ENCODE peak calls at places on chromosomes 11 and 22, in ten cellular contexts. One of them, this sample, is unnamed.
A peak's percentile ranks its signal among the peaks of the same experiment; 100 is the strongest.

GRCh38 chr22:22888509-22889353 is 1.1 kb downstream of the IGLL5 start:
- DNase-seq in HepG2: no peak
- DNase-seq in GM12878: no peak
- DNase-seq in spleen: no peak
- DNase-seq in breast epithelium: peak; percentile 10
- DNase-seq in transverse colon: no peak
- DNase-seq in sigmoid colon: no peak
- DNase-seq in stomach: no peak
- DNase-seq in HCT116: no peak
- DNase-seq in endothelial cell of umbilical vein: no peak
- DNase-seq in this sample: peak; percentile 49

GRCh38 chr11:130523609-130524008 is 75.2 kb downstream of the ADAMTS15 start:
- DNase-seq in HepG2: no peak
- DNase-seq in GM12878: no peak
- DNase-seq in spleen: no peak
- DNase-seq in breast epithelium: no peak
- DNase-seq in transverse colon: no peak
- DNase-seq in sigmoid colon: peak; percentile 77
- DNase-seq in stomach: no peak
- DNase-seq in HCT116: no peak
- DNase-seq in endothelial cell of umbilical vein: no peak
- DNase-seq in this sample: no peak

GRCh38 chr11:88680806-88681205 is 343.3 kb upstream of the CTSC start:
- DNase-seq in HepG2: no peak
- DNase-seq in GM12878: no peak
- DNase-seq in spleen: no peak
- DNase-seq in breast epithelium: no peak
- DNase-seq in transverse colon: no peak
- DNase-seq in sigmoid colon: no peak
- DNase-seq in stomach: no peak
- DNase-seq in HCT116: peak; percentile 7
- DNase-seq in endothelial cell of umbilical vein: no peak
- DNase-seq in this sample: no peak

GRCh38 chr11:92702771-92703170 is 266.7 kb upstream of the MTNR1B start:
- DNase-seq in HepG2: no peak
- DNase-seq in GM12878: no peak
- DNase-seq in spleen: no peak
- DNase-seq in breast epithelium: no peak
- DNase-seq in transverse colon: no peak
- DNase-seq in sigmoid colon: no peak
- DNase-seq in stomach: no peak
- DNase-seq in HCT116: no peak
- DNase-seq in endothelial cell of umbilical vein: no peak
- DNase-seq in this sample: no peak

GRCh38 chr11:69370984-69371709 is 77.2 kb downstream of the MYEOV start:
- DNase-seq in HepG2: no peak
- DNase-seq in GM12878: no peak
- DNase-seq in spleen: peak; percentile 54
- DNase-seq in breast epithelium: no peak
- DNase-seq in transverse colon: no peak
- DNase-seq in sigmoid colon: peak; percentile 48
- DNase-seq in stomach: peak; percentile 25
- DNase-seq in HCT116: no peak
- DNase-seq in endothelial cell of umbilical vein: no peak
- DNase-seq in this sample: peak; percentile 53

GRCh38 chr11:78228467-78228866 is 39.7 kb downstream of the USP35 start:
- DNase-seq in HepG2: peak; percentile 65
- DNase-seq in GM12878: peak; percentile 51
- DNase-seq in spleen: no peak
- DNase-seq in breast epithelium: no peak
- DNase-seq in transverse colon: peak; percentile 22
- DNase-seq in sigmoid colon: no peak
- DNase-seq in stomach: no peak
- DNase-seq in HCT116: peak; percentile 32
- DNase-seq in endothelial cell of umbilical vein: peak; percentile 82
- DNase-seq in this sample: no peak

GRCh38 chr11:111324277-111324720 is 26.0 kb downstream of the POU2AF3 start:
- DNase-seq in HepG2: no peak
- DNase-seq in GM12878: no peak
- DNase-seq in spleen: no peak
- DNase-seq in breast epithelium: no peak
- DNase-seq in transverse colon: no peak
- DNase-seq in sigmoid colon: no peak
- DNase-seq in stomach: no peak
- DNase-seq in HCT116: no peak
- DNase-seq in endothelial cell of umbilical vein: no peak
- DNase-seq in this sample: no peak

GRCh38 chr11:11324090-11324489 is 29.0 kb downstream of the CSNK2A3 start:
- DNase-seq in HepG2: no peak
- DNase-seq in GM12878: no peak
- DNase-seq in spleen: no peak
- DNase-seq in breast epithelium: no peak
- DNase-seq in transverse colon: no peak
- DNase-seq in sigmoid colon: no peak
- DNase-seq in stomach: no peak
- DNase-seq in HCT116: no peak
- DNase-seq in endothelial cell of umbilical vein: no peak
- DNase-seq in this sample: no peak

GRCh38 chr11:64649304-64649703 is 58.3 kb downstream of the SLC22A12 start:
- DNase-seq in HepG2: peak; percentile 30
- DNase-seq in GM12878: no peak
- DNase-seq in spleen: no peak
- DNase-seq in breast epithelium: no peak
- DNase-seq in transverse colon: no peak
- DNase-seq in sigmoid colon: no peak
- DNase-seq in stomach: no peak
- DNase-seq in HCT116: peak; percentile 24
- DNase-seq in endothelial cell of umbilical vein: no peak
- DNase-seq in this sample: no peak

GRCh38 chr11:30585067-30585891 is 874 bp downstream of the MPPED2 start:
- DNase-seq in HepG2: no peak
- DNase-seq in GM12878: no peak
- DNase-seq in spleen: peak; percentile 64
- DNase-seq in breast epithelium: peak; percentile 32
- DNase-seq in transverse colon: no peak
- DNase-seq in sigmoid colon: peak; percentile 74
- DNase-seq in stomach: peak; percentile 28
- DNase-seq in HCT116: no peak
- DNase-seq in endothelial cell of umbilical vein: no peak
- DNase-seq in this sample: peak; percentile 80

GRCh38 chr22:43488031-43488892 is 76.4 kb downstream of the MPPED1 start:
- DNase-seq in HepG2: no peak
- DNase-seq in GM12878: no peak
- DNase-seq in spleen: no peak
- DNase-seq in breast epithelium: no peak
- DNase-seq in transverse colon: no peak
- DNase-seq in sigmoid colon: no peak
- DNase-seq in stomach: no peak
- DNase-seq in HCT116: no peak
- DNase-seq in endothelial cell of umbilical vein: no peak
- DNase-seq in this sample: no peak

GRCh38 chr11:15770798-15771414 is 585.4 kb downstream of the SOX6 start:
- DNase-seq in HepG2: peak; percentile 25
- DNase-seq in GM12878: no peak
- DNase-seq in spleen: no peak
- DNase-seq in breast epithelium: no peak
- DNase-seq in transverse colon: peak; percentile 40
- DNase-seq in sigmoid colon: no peak
- DNase-seq in stomach: peak; percentile 37
- DNase-seq in HCT116: peak; percentile 13
- DNase-seq in endothelial cell of umbilical vein: peak; percentile 16
- DNase-seq in this sample: no peak

GRCh38 chr11:133985981-133986380 is 29.2 kb upstream of the IGSF9B start:
- DNase-seq in HepG2: no peak
- DNase-seq in GM12878: no peak
- DNase-seq in spleen: no peak
- DNase-seq in breast epithelium: no peak
- DNase-seq in transverse colon: no peak
- DNase-seq in sigmoid colon: no peak
- DNase-seq in stomach: no peak
- DNase-seq in HCT116: no peak
- DNase-seq in endothelial cell of umbilical vein: no peak
- DNase-seq in this sample: no peak

GRCh38 chr11:63613517-63614135 is 607 bp downstream of the PLAAT3 start:
- DNase-seq in HepG2: no peak
- DNase-seq in GM12878: no peak
- DNase-seq in spleen: peak; percentile 89
- DNase-seq in breast epithelium: no peak
- DNase-seq in transverse colon: peak; percentile 38
- DNase-seq in sigmoid colon: peak; percentile 84
- DNase-seq in stomach: peak; percentile 44
- DNase-seq in HCT116: no peak
- DNase-seq in endothelial cell of umbilical vein: peak; percentile 29
- DNase-seq in this sample: peak; percentile 81

GRCh38 chr11:121415861-121416260 is 36.3 kb upstream of the SORL1 start:
- DNase-seq in HepG2: no peak
- DNase-seq in GM12878: no peak
- DNase-seq in spleen: no peak
- DNase-seq in breast epithelium: no peak
- DNase-seq in transverse colon: peak; percentile 45
- DNase-seq in sigmoid colon: no peak
- DNase-seq in stomach: no peak
- DNase-seq in HCT116: no peak
- DNase-seq in endothelial cell of umbilical vein: no peak
- DNase-seq in this sample: no peak

GRCh38 chr22:20545681-20546521 is 38.5 kb downstream of the MED15 start:
- DNase-seq in HepG2: no peak
- DNase-seq in GM12878: no peak
- DNase-seq in spleen: peak; percentile 21
- DNase-seq in breast epithelium: no peak
- DNase-seq in transverse colon: no peak
- DNase-seq in sigmoid colon: no peak
- DNase-seq in stomach: no peak
- DNase-seq in HCT116: no peak
- DNase-seq in endothelial cell of umbilical vein: no peak
- DNase-seq in this sample: no peak

GRCh38 chr11:61698173-61698965 is 18.2 kb downstream of the DAGLA start:
- DNase-seq in HepG2: no peak
- DNase-seq in GM12878: no peak
- DNase-seq in spleen: no peak
- DNase-seq in breast epithelium: no peak
- DNase-seq in transverse colon: no peak
- DNase-seq in sigmoid colon: no peak
- DNase-seq in stomach: no peak
- DNase-seq in HCT116: no peak
- DNase-seq in endothelial cell of umbilical vein: no peak
- DNase-seq in this sample: no peak

GRCh38 chr11:33722579-33723234 is 13.5 kb downstream of the CD59 start:
- DNase-seq in HepG2: no peak
- DNase-seq in GM12878: peak; percentile 34
- DNase-seq in spleen: no peak
- DNase-seq in breast epithelium: no peak
- DNase-seq in transverse colon: no peak
- DNase-seq in sigmoid colon: no peak
- DNase-seq in stomach: no peak
- DNase-seq in HCT116: no peak
- DNase-seq in endothelial cell of umbilical vein: peak; percentile 69
- DNase-seq in this sample: no peak

GRCh38 chr11:10942621-10943020 is 84.8 kb upstream of the ZBED5 start:
- DNase-seq in HepG2: no peak
- DNase-seq in GM12878: no peak
- DNase-seq in spleen: no peak
- DNase-seq in breast epithelium: no peak
- DNase-seq in transverse colon: no peak
- DNase-seq in sigmoid colon: no peak
- DNase-seq in stomach: no peak
- DNase-seq in HCT116: no peak
- DNase-seq in endothelial cell of umbilical vein: no peak
- DNase-seq in this sample: no peak

GRCh38 chr22:41565403-41566054 is 4.7 kb downstream of the CSDC2 start:
- DNase-seq in HepG2: peak; percentile 55
- DNase-seq in GM12878: no peak
- DNase-seq in spleen: no peak
- DNase-seq in breast epithelium: no peak
- DNase-seq in transverse colon: peak; percentile 27
- DNase-seq in sigmoid colon: peak; percentile 88
- DNase-seq in stomach: no peak
- DNase-seq in HCT116: peak; percentile 61
- DNase-seq in endothelial cell of umbilical vein: peak; percentile 70
- DNase-seq in this sample: no peak
- TF ChIP-seq POLR2AphosphoS5 in HepG2: no peak
- TF ChIP-seq POLR2AphosphoS5 in GM12878: no peak
- TF ChIP-seq POLR2AphosphoS5 in spleen: no peak
- TF ChIP-seq POLR2AphosphoS5 in breast epithelium: no peak
- TF ChIP-seq POLR2AphosphoS5 in transverse colon: no peak
- TF ChIP-seq POLR2AphosphoS5 in sigmoid colon: no peak
- TF ChIP-seq POLR2AphosphoS5 in stomach: no peak
- TF ChIP-seq POLR2AphosphoS5 in HCT116: no peak
- TF ChIP-seq POLR2AphosphoS5 in endothelial cell of umbilical vein: no peak
- TF ChIP-seq POLR2AphosphoS5 in this sample: no peak

GRCh38 chr11:95068549-95068948 is 1.8 kb downstream of the SRSF8 start:
- DNase-seq in HepG2: peak; percentile 95
- DNase-seq in GM12878: peak; percentile 88
- DNase-seq in spleen: peak; percentile 87
- DNase-seq in breast epithelium: peak; percentile 88
- DNase-seq in transverse colon: peak; percentile 89
- DNase-seq in sigmoid colon: peak; percentile 93
- DNase-seq in stomach: peak; percentile 81
- DNase-seq in HCT116: peak; percentile 94
- DNase-seq in endothelial cell of umbilical vein: peak; percentile 93
- DNase-seq in this sample: peak; percentile 84
- TF ChIP-seq POLR2A in HepG2: peak; percentile 64
- TF ChIP-seq POLR2A in GM12878: peak; percentile 81
- TF ChIP-seq POLR2A in spleen: peak; percentile 19
- TF ChIP-seq POLR2A in breast epithelium: peak; percentile 91
- TF ChIP-seq POLR2A in transverse colon: peak; percentile 93
- TF ChIP-seq POLR2A in sigmoid colon: peak; percentile 77
- TF ChIP-seq POLR2A in stomach: no peak
- TF ChIP-seq POLR2A in HCT116: peak; percentile 73
- TF ChIP-seq POLR2A in endothelial cell of umbilical vein: peak; percentile 78
- TF ChIP-seq POLR2A in this sample: peak; percentile 33

DNA sequence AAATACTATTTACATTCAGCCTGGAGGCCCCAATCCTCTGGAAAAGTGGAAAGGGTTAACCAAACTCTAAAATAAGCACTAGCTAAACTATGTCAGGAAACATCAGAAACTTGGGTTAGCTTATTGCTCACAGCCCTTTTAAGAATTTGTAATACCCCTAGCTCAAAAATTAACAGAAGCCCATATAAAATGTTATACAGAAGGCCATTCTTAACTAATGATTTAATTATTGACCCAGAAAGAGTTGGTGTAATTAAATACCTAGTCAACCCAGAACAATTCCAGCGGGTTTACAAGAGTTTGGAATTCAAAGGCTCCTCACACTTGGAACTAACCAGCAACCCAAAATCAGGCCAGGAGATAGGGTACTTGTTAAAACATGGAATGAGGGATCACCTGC is 88.8 kb downstream of the PIWIL4 start:
- DNase-seq in HepG2: no peak
- DNase-seq in GM12878: no peak
- DNase-seq in spleen: no peak
- DNase-seq in breast epithelium: no peak
- DNase-seq in transverse colon: no peak
- DNase-seq in sigmoid colon: no peak
- DNase-seq in stomach: no peak
- DNase-seq in HCT116: no peak
- DNase-seq in endothelial cell of umbilical vein: no peak
- DNase-seq in this sample: no peak
- H3K9me3 ChIP-seq in HepG2: no peaks in the 10 kb centered on the region
- H3K9me3 ChIP-seq in GM12878: no peaks in the 10 kb centered on the region
- H3K9me3 ChIP-seq in spleen: no peaks in the 10 kb centered on the region
- H3K9me3 ChIP-seq in breast epithelium: no peaks in the 10 kb centered on the region
- H3K9me3 ChIP-seq in transverse colon: no peaks in the 10 kb centered on the region
- H3K9me3 ChIP-seq in sigmoid colon: no peaks in the 10 kb centered on the region
- H3K9me3 ChIP-seq in stomach: no peaks in the 10 kb centered on the region
- H3K9me3 ChIP-seq in HCT116: no peaks in the 10 kb centered on the region
- H3K9me3 ChIP-seq in endothelial cell of umbilical vein: no peaks in the 10 kb centered on the region
- H3K9me3 ChIP-seq in this sample: no peaks in the 10 kb centered on the region

GRCh38 chr22:41237707-41238569 is 2.8 kb downstream of the CHADL start:
- DNase-seq in HepG2: no peak
- DNase-seq in GM12878: peak; percentile 21
- DNase-seq in spleen: peak; percentile 97
- DNase-seq in breast epithelium: peak; percentile 44
- DNase-seq in transverse colon: peak; percentile 86
- DNase-seq in sigmoid colon: peak; percentile 79
- DNase-seq in stomach: peak; percentile 88
- DNase-seq in HCT116: no peak
- DNase-seq in endothelial cell of umbilical vein: peak; percentile 31
- DNase-seq in this sample: no peak
- TF ChIP-seq POLR2AphosphoS5 in HepG2: no peak
- TF ChIP-seq POLR2AphosphoS5 in GM12878: no peak
- TF ChIP-seq POLR2AphosphoS5 in spleen: peak; percentile 58
- TF ChIP-seq POLR2AphosphoS5 in breast epithelium: no peak
- TF ChIP-seq POLR2AphosphoS5 in transverse colon: no peak
- TF ChIP-seq POLR2AphosphoS5 in sigmoid colon: no peak
- TF ChIP-seq POLR2AphosphoS5 in stomach: no peak
- TF ChIP-seq POLR2AphosphoS5 in HCT116: no peak
- TF ChIP-seq POLR2AphosphoS5 in endothelial cell of umbilical vein: peak; percentile 56
- TF ChIP-seq POLR2AphosphoS5 in this sample: no peak